ENCODE peak calls at places on chromosomes 6 and 20, in seven cellular contexts. H, E, J, D, W, A and U are unnamed samples.

GRCh38 chr6:2158596-2159271 is 86.7 kb downstream of the GMDS start:
- DNase-seq in W (no peak), H (no peak), A (no peak), E (no peak), J (no peak), D (no peak), U (no peak)

GRCh38 chr6:167968091-167968490 is 29.4 kb upstream of the KIF25 start:
- DNase-seq in J (no peak), D (no peak), W (no peak), A (no peak), H (peak; percentile 65), E (no peak), U (no peak)

GRCh38 chr6:133892444-133893323 is 3.8 kb downstream of the TCF21 start:
- DNase-seq in J (no peak), W (no peak), A (no peak), H (no peak), D (no peak), E (peak; percentile 61), U (no peak)

GRCh38 chr20:953742-954141 is 37.6 kb upstream of the ANGPT4 start:
- DNase-seq in W (no peak), J (peak; percentile 25), E (no peak), D (no peak), A (no peak), H (no peak), U (no peak)

GRCh38 chr6:111921108-111921507 is 47.9 kb upstream of the FYN start:
- DNase-seq in D (no peak), H (no peak), W (no peak), J (no peak), E (no peak), A (no peak), U (no peak)

GRCh38 chr20:3446779-3447178 is 24.0 kb upstream of the ATRN start:
- DNase-seq in D (no peak), A (no peak), E (no peak), W (no peak), H (no peak), J (no peak), U (no peak)

GRCh38 chr20:14957416-14957815 is 620.0 kb upstream of the FLRT3 start:
- DNase-seq in A (no peak), H (no peak), D (no peak), J (no peak), W (no peak), E (no peak), U (no peak)

GRCh38 chr6:149934249-149935156 is 7.3 kb upstream of the ULBP2 start:
- DNase-seq in D (no peak), W (no peak), H (peak; percentile 91), E (no peak), A (no peak), J (no peak), U (peak; percentile 89)

GRCh38 chr20:22768779-22769178 is 184.4 kb upstream of the FOXA2 start:
- DNase-seq in E (no peak), W (no peak), J (no peak), A (no peak), H (no peak), D (no peak), U (no peak)

GRCh38 chr20:9912290-9912689 is 73.4 kb upstream of the PAK5 start:
- DNase-seq in A (no peak), E (no peak), W (no peak), D (no peak), J (no peak), H (no peak), U (no peak)

GRCh38 chr6:158647501-158647900 is 2.4 kb upstream of the SYTL3 start:
- DNase-seq in E (no peak), W (peak; percentile 16), H (no peak), A (no peak), D (no peak), J (no peak), U (no peak)

GRCh38 chr6:12698298-12698697 is 18.3 kb upstream of the PHACTR1 start:
- DNase-seq in E (no peak), D (no peak), H (no peak), A (no peak), W (no peak), J (no peak), U (no peak)

GRCh38 chr6:10472634-10473033 is 48.5 kb upstream of the GCNT2 start:
- DNase-seq in D (no peak), A (no peak), H (no peak), E (no peak), J (no peak), W (no peak), U (no peak)

GRCh38 chr6:33080127-33081089 is 4.6 kb downstream of the HLA-DPB1 start:
- DNase-seq in H (peak; percentile 24), A (peak; percentile 78), E (peak; percentile 82), J (peak; percentile 89), D (peak; percentile 67), W (peak; percentile 88), U (no peak)

GRCh38 chr6:3293271-3294155 is 34.8 kb downstream of the PSMG4 start:
- DNase-seq in A (peak; percentile 51), W (no peak), H (no peak), D (no peak), J (peak; percentile 51), E (no peak), U (no peak)

GRCh38 chr6:149964243-149965190 is 774 bp downstream of the ULBP1 start:
- DNase-seq in A (no peak), E (no peak), J (no peak), D (no peak), H (no peak), W (peak; percentile 80), U (no peak)

GRCh38 chr6:16426241-16426640 is 187.9 kb downstream of the GMPR start:
- DNase-seq in J (no peak), A (no peak), W (no peak), D (no peak), E (no peak), H (no peak), U (no peak)

GRCh38 chr6:116115781-116116180 is 10.2 kb downstream of the COL10A1 start:
- DNase-seq in D (no peak), J (no peak), W (no peak), H (no peak), A (no peak), E (no peak), U (no peak)

GRCh38 chr20:3452690-3453089 is 18.1 kb upstream of the ATRN start:
- DNase-seq in A (no peak), E (no peak), J (no peak), W (no peak), H (no peak), D (no peak), U (no peak)

GRCh38 chr20:49676581-49677291 is 36.9 kb downstream of the B4GALT5 start:
- DNase-seq in H (peak; percentile 66), A (no peak), E (no peak), W (no peak), J (no peak), D (no peak), U (no peak)

GRCh38 chr20:46990017-46990810 is 95.6 kb downstream of the EYA2 start:
- DNase-seq in A (no peak), E (no peak), J (no peak), H (peak; percentile 31), D (no peak), W (no peak), U (no peak)

GRCh38 chr6:141562801-141563763 is 569.6 kb upstream of the GJE1 start:
- DNase-seq in E (no peak), H (peak; percentile 71), D (peak; percentile 52), J (peak; percentile 68), W (no peak), A (no peak), U (no peak)

GRCh38 chr20:7828437-7828836 is 111.8 kb downstream of the HAO1 start:
- DNase-seq in J (no peak), D (no peak), A (no peak), E (no peak), H (no peak), W (no peak), U (no peak)

GRCh38 chr20:57713505-57713903 is 3.7 kb upstream of the PMEPA1 start:
- DNase-seq in W (no peak), H (no peak), E (no peak), A (peak; percentile 73), J (no peak), D (no peak), U (no peak)

GRCh38 chr20:61621381-61621780 is 369.3 kb downstream of the CDH4 start:
- DNase-seq in J (no peak), A (no peak), H (no peak), E (no peak), W (no peak), D (no peak), U (no peak)

GRCh38 chr6:96522469-96523009 is 933 bp downstream of the UFL1 start:
- DNase-seq in A (no peak), E (no peak), J (no peak), W (no peak), D (no peak), H (peak; percentile 34), U (no peak)

GRCh38 chr6:29935273-29935955 is 6.9 kb upstream of the HLA-A start:
- DNase-seq in A (no peak), H (no peak), W (no peak), J (no peak), E (no peak), D (no peak), U (no peak)
- TF ChIP-seq CTCF in A (no peak), H (no peak), W (no peak), J (no peak), E (no peak), D (no peak), U (no peak)

GRCh38 chr6:100126682-100127484 is 132.9 kb upstream of the MCHR2 start:
- DNase-seq in A (no peak), E (no peak), D (no peak), W (no peak), H (no peak), J (no peak), U (no peak)
- TF ChIP-seq CTCF in A (no peak), E (no peak), D (no peak), W (no peak), H (no peak), J (no peak), U (no peak)

DNA sequence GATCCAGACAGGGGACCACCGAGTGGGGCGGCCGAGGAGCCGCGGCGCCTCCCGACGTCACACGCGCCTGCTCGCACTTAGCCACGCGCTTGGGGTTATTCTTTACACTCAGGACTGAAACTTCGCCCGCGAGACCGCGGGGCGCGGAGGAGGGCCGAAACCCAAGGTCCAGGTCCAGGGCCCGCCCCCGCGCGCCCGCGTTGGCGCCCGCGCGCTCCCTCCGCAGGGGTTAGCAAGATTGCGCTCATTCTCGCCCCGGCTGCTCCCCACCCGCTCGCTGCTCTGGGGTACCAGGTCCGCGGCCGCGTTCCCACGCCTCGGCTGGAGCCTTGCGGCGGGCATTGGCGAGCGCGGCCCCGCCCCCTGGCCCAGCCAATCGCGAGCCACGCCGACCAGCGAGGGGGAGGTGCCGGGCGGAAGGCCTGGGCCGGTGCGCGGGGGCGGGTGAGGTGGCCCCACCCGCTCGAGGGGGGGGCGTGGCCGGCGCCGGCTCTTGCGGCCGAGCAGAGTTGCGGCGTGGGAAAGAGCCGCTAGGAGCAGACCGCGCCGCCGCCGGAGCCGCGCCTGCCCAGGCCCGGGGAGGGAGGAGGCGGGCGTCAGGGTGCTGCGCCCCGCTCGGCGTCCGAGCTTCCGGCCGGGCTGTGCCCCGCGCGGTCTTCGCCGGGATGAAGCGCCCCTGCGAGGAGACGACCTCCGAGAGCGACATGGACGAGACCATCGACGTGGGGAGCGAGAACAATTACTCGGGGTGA is at the start of gene HEY2:
- DNase-seq in A (peak; percentile 97), W (no peak), E (peak; percentile 99), H (peak; percentile 91), D (peak; percentile 98), J (peak; percentile 96), U (peak; percentile 78)
- TF ChIP-seq CTCF in A (no peak), W (no peak), E (no peak), H (no peak), D (no peak), J (peak; percentile 28), U (peak; percentile 4)

GRCh38 chr6:75204222-75204958 is 1.5 kb downstream of the COL12A1 start:
- DNase-seq in E (peak; percentile 60), A (peak; percentile 75), H (peak; percentile 66), D (no peak), W (no peak), J (peak; percentile 93), U (peak; percentile 44)
- TF ChIP-seq CTCF in E (peak; percentile 54), A (peak; percentile 69), H (peak; percentile 26), D (peak; percentile 67), W (peak; percentile 72), J (peak; percentile 71), U (no peak)